ENCODE peak calls at places on chromosomes 6 and 20, in four cellular contexts. Q is kidney tubule cell, U is NCI-H2171, G is left cardiac atrium. P is an unnamed sample.

GRCh38 chr6:20334961-20335360 is 66.7 kb upstream of the E2F3 start:
- DNase-seq in Q (no peak), U (no peak), G (no peak), P (no peak)

GRCh38 chr6:130906736-130907381 is 79.7 kb downstream of the SMLR1 start:
- DNase-seq in Q (no peak), U (no peak), G (no peak), P (peak; percentile 79)

GRCh38 chr6:32224696-32225095 is 829 bp upstream of the NOTCH4 start:
- DNase-seq in Q (no peak), U (no peak), G (no peak), P (no peak)

GRCh38 chr20:24778585-24779031 is 170.5 kb upstream of the CST7 start:
- DNase-seq in Q (no peak), U (no peak), G (no peak), P (no peak)

GRCh38 chr6:161476711-161477110 is 202.8 kb upstream of the AGPAT4 start:
- DNase-seq in Q (peak; percentile 87), U (no peak), G (peak; percentile 29), P (peak; percentile 95)

GRCh38 chr6:135759831-135760230 is 91.7 kb upstream of the PDE7B start:
- DNase-seq in Q (no peak), U (no peak), G (no peak), P (peak; percentile 34)

GRCh38 chr6:80348263-80348662 is 241.8 kb downstream of the BCKDHB start:
- DNase-seq in Q (peak; percentile 18), U (no peak), G (no peak), P (peak; percentile 68)

GRCh38 chr20:7665311-7665863 is 274.9 kb downstream of the HAO1 start:
- DNase-seq in Q (no peak), U (no peak), G (no peak), P (no peak)

GRCh38 chr6:107715523-107716321 is 108.4 kb downstream of the SCML4 start:
- DNase-seq in Q (no peak), U (no peak), G (no peak), P (no peak)

GRCh38 chr20:41222299-41222698 is 85.0 kb downstream of the PLCG1 start:
- DNase-seq in Q (no peak), U (no peak), G (no peak), P (no peak)

GRCh38 chr6:98894810-98895209 is 52.9 kb downstream of the FBXL4 start:
- DNase-seq in Q (peak; percentile 49), U (no peak), G (no peak), P (peak; percentile 5)

GRCh38 chr20:47502801-47503239 is 1.1 kb downstream of the NCOA3 start:
- DNase-seq in Q (peak; percentile 46), U (no peak), G (no peak), P (peak; percentile 73)

GRCh38 chr6:49543087-49543858 is 7.2 kb upstream of the C6orf141 start:
- DNase-seq in Q (no peak), U (no peak), G (no peak), P (no peak)

GRCh38 chr6:97068211-97068610 is 143.7 kb downstream of the KLHL32 start:
- DNase-seq in Q (peak; percentile 29), U (no peak), G (no peak), P (peak; percentile 2)

GRCh38 chr6:99064769-99065168 is 117.0 kb upstream of the FBXL4 start:
- DNase-seq in Q (peak; percentile 2), U (no peak), G (no peak), P (no peak)

GRCh38 chr20:47320990-47321805 is 35.3 kb downstream of the ZMYND8 start:
- DNase-seq in Q (peak; percentile 55), U (peak; percentile 67), G (no peak), P (peak; percentile 70)

GRCh38 chr6:168129292-168130167 is 50.5 kb upstream of the FRMD1 start:
- DNase-seq in Q (no peak), U (no peak), G (no peak), P (no peak)

GRCh38 chr6:136920858-136921520 is 1.1 kb upstream of the SLC35D3 start:
- DNase-seq in Q (peak; percentile 4), U (no peak), G (no peak), P (peak; percentile 20)

GRCh38 chr6:29764422-29765196 is 41.4 kb downstream of the HLA-F start:
- DNase-seq in Q (peak; percentile 59), U (no peak), G (no peak), P (peak; percentile 51)

GRCh38 chr6:16322666-16323312 is 84.4 kb downstream of the GMPR start:
- DNase-seq in Q (peak; percentile 82), U (peak; percentile 80), G (peak; percentile 65), P (peak; percentile 79)

GRCh38 chr6:5513393-5513792 is 252.1 kb downstream of the FARS2 start:
- DNase-seq in Q (no peak), U (no peak), G (no peak), P (no peak)

GRCh38 chr6:37314803-37315515 is 38.8 kb upstream of the RNF8 start:
- DNase-seq in Q (peak; percentile 38), U (peak; percentile 40), G (peak; percentile 46), P (peak; percentile 56)

GRCh38 chr6:34616230-34616591 is 60.1 kb upstream of the SPDEF start:
- DNase-seq in Q (no peak), U (no peak), G (no peak), P (no peak)

GRCh38 chr6:157443066-157443800 is 62.2 kb downstream of the ZDHHC14 start:
- DNase-seq in Q (peak; percentile 65), U (no peak), G (no peak), P (peak; percentile 95)

GRCh38 chr20:36717657-36718056 is 28.2 kb downstream of the NDRG3 start:
- DNase-seq in Q (no peak), U (no peak), G (no peak), P (peak; percentile 18)

GRCh38 chr6:43713611-43714310 is 26.2 kb upstream of the MRPS18A start:
- DNase-seq in Q (no peak), U (no peak), G (no peak), P (no peak)

GRCh38 chr20:1319462-1319861 is 9.5 kb downstream of the SDCBP2 start:
- DNase-seq in Q (no peak), U (no peak), G (no peak), P (no peak)